ENCODE peak calls at places on chromosome 2, in nine cellular contexts. P is ovary; Z is GM10248; W is heart right ventricle; B is anterior cingulate cortex; K is EL; N is activated CD8-positive, alpha-beta T cell treated with anti-CD3 and anti-CD28 coated beads for 36 hours; H is EH; G is brain microvascular endothelial cell. A is an unnamed sample.

GRCh38 chr2:42722328-42723190 is 41.4 kb downstream of the OXER1 start:
- DNase-seq in P (peak), K (peak), W (no peak), H (peak), N (peak), Z (peak), B (no peak), G (peak), A (no peak)

GRCh38 chr2:1091895-1092585 is 141.4 kb downstream of the SNTG2 start:
- DNase-seq in P (no peak), Z (no peak), H (peak), K (peak), B (no peak), N (no peak), G (no peak), W (no peak), A (no peak)

GRCh38 chr2:109330056-109330455 is 201.1 kb downstream of the SH3RF3 start:
- DNase-seq in K (peak), G (peak), N (no peak), Z (no peak), H (peak), P (no peak), B (no peak), W (no peak), A (no peak)

GRCh38 chr2:51969349-51969748 is 937.4 kb upstream of the NRXN1 start:
- DNase-seq in B (no peak), Z (no peak), H (no peak), G (no peak), K (no peak), W (no peak), P (no peak), N (no peak), A (no peak)

GRCh38 chr2:23545811-23546210 is 160.8 kb downstream of the KLHL29 start:
- DNase-seq in Z (no peak), P (no peak), K (no peak), B (no peak), W (no peak), N (no peak), G (no peak), H (no peak), A (no peak)

GRCh38 chr2:179171371-179171770 is 93.3 kb downstream of the SESTD1 start:
- DNase-seq in K (no peak), N (no peak), B (no peak), P (no peak), W (no peak), Z (no peak), H (no peak), G (no peak), A (no peak)

GRCh38 chr2:1614564-1614963 is 129.8 kb downstream of the PXDN start:
- DNase-seq in P (no peak), B (no peak), K (no peak), H (no peak), G (no peak), W (no peak), N (no peak), Z (no peak), A (no peak)

GRCh38 chr2:20355131-20355530 is 4.5 kb upstream of the PUM2 start:
- DNase-seq in W (no peak), K (peak), G (peak), N (no peak), B (no peak), H (peak), P (peak), Z (no peak), A (no peak)

GRCh38 chr2:84876369-84876768 is 4.5 kb downstream of the TRABD2A start:
- DNase-seq in B (no peak), K (no peak), H (no peak), G (no peak), N (no peak), Z (no peak), W (no peak), P (no peak), A (no peak)

GRCh38 chr2:144115892-144116291 is 404.0 kb downstream of the ZEB2 start:
- DNase-seq in B (no peak), P (no peak), H (peak), G (no peak), W (no peak), K (peak), Z (no peak), N (no peak), A (no peak)

GRCh38 chr2:51981813-51982212 is 949.9 kb upstream of the NRXN1 start:
- DNase-seq in B (no peak), G (no peak), P (no peak), H (no peak), N (no peak), W (no peak), Z (no peak), K (no peak), A (no peak)

GRCh38 chr2:215002500-215002899 is 135.9 kb downstream of the ABCA12 start:
- DNase-seq in B (no peak), P (no peak), Z (peak), N (peak), K (peak), G (peak), H (peak), W (no peak), A (no peak)

GRCh38 chr2:20999906-21000645 is 43.8 kb downstream of the APOB start:
- DNase-seq in B (no peak), P (no peak), W (no peak), Z (no peak), N (peak), G (no peak), K (no peak), H (no peak), A (no peak)

GRCh38 chr2:10471956-10472355 is 23.8 kb upstream of the ODC1 start:
- DNase-seq in Z (no peak), K (no peak), P (no peak), G (no peak), N (no peak), H (no peak), W (no peak), B (no peak), A (no peak)

GRCh38 chr2:174335605-174336402 is 1.1 kb downstream of the SP9 start:
- DNase-seq in P (no peak), G (no peak), N (peak), H (peak), B (no peak), Z (no peak), K (peak), W (no peak), A (no peak)

GRCh38 chr2:109290887-109291675 is 162.1 kb downstream of the SH3RF3 start:
- DNase-seq in N (no peak), B (peak), H (peak), G (peak), W (peak), P (no peak), Z (no peak), K (peak), A (no peak)

GRCh38 chr2:3387011-3387410 is 7.5 kb downstream of the TRAPPC12 start:
- DNase-seq in B (no peak), P (no peak), N (no peak), Z (no peak), G (peak), K (no peak), W (no peak), H (peak), A (no peak)

GRCh38 chr2:13351068-13351467 is 634.3 kb downstream of the TRIB2 start:
- DNase-seq in P (no peak), Z (no peak), G (no peak), N (no peak), H (no peak), K (no peak), B (no peak), W (no peak), A (no peak)

GRCh38 chr2:54514819-54515569 is 58.9 kb downstream of the SPTBN1 start:
- DNase-seq in Z (no peak), N (no peak), P (no peak), K (no peak), W (no peak), G (no peak), B (no peak), H (peak), A (no peak)

GRCh38 chr2:121804340-121804739 is 48.9 kb downstream of the TSN start:
- DNase-seq in P (no peak), W (no peak), B (no peak), H (peak), N (peak), K (peak), G (peak), Z (peak), A (no peak)

GRCh38 chr2:181596556-181596955 is 60.3 kb downstream of the CERKL start:
- DNase-seq in P (no peak), N (no peak), Z (no peak), K (no peak), H (no peak), W (no peak), G (no peak), B (no peak), A (no peak)

GRCh38 chr2:108315408-108316193 is 26.9 kb downstream of the SULT1C2 start:
- DNase-seq in K (peak), Z (no peak), N (no peak), G (no peak), W (no peak), B (no peak), H (peak), P (no peak), A (no peak)

GRCh38 chr2:79294994-79295393 is 135.4 kb upstream of the REG3A start:
- DNase-seq in P (no peak), Z (no peak), W (no peak), K (no peak), B (no peak), H (no peak), N (no peak), G (no peak), A (no peak)

GRCh38 chr2:138170495-138170894 is 206.2 kb downstream of the HNMT start:
- DNase-seq in K (no peak), B (no peak), Z (no peak), W (no peak), N (no peak), G (no peak), P (no peak), H (no peak), A (no peak)

GRCh38 chr2:217918220-217919024 is 84.4 kb downstream of the TNS1 start:
- DNase-seq in K (no peak), P (peak), G (no peak), H (no peak), W (no peak), N (no peak), Z (no peak), B (no peak), A (no peak)

A was measured in left lobe of liver.